ENCODE peak calls at places on chromosomes 11 and 22, in four cellular contexts. A, D, X and P are unnamed samples.

GRCh38 chr11:12248330-12248729 is 129.0 kb upstream of the PARVA start:
- DNase-seq in A (no peak), D (peak), X (no peak), P (no peak)

GRCh38 chr11:368414-369335 is 624 bp upstream of the B4GALNT4 start:
- DNase-seq in X (peak), D (peak), A (no peak), P (no peak)

GRCh38 chr11:126049159-126049558 is 13.5 kb downstream of the CDON start:
- DNase-seq in A (no peak), D (no peak), X (no peak), P (no peak)

GRCh38 chr11:115522302-115522701 is 18.1 kb upstream of the CADM1 start:
- DNase-seq in X (no peak), D (no peak), A (peak), P (no peak)

GRCh38 chr11:36492724-36493304 is 17.3 kb downstream of the TRAF6 start:
- DNase-seq in X (peak), A (no peak), D (peak), P (peak)

GRCh38 chr11:575324-575995 is 810 bp upstream of the PHRF1 start:
- DNase-seq in A (no peak), D (peak), X (peak), P (no peak)

GRCh38 chr11:14065153-14065552 is 102.6 kb downstream of the SPON1 start:
- DNase-seq in X (no peak), A (no peak), D (no peak), P (no peak)

GRCh38 chr11:85776951-85777602 is 33.9 kb downstream of the SYTL2 start:
- DNase-seq in A (no peak), X (no peak), D (peak), P (no peak)

GRCh38 chr22:23270212-23270733 is 90.0 kb downstream of the BCR start:
- DNase-seq in D (no peak), A (no peak), X (peak), P (peak)

GRCh38 chr22:20153945-20154344 is 3.1 kb upstream of the CCDC188 start:
- DNase-seq in X (peak), A (no peak), D (no peak), P (no peak)

GRCh38 chr11:124793466-124794278 is 6.5 kb downstream of the MSANTD2 start:
- DNase-seq in A (no peak), X (peak), D (peak), P (peak)

GRCh38 chr11:83602116-83602515 is 315.9 kb upstream of the CCDC90B start:
- DNase-seq in D (no peak), A (no peak), X (no peak), P (no peak)

GRCh38 chr11:100354736-100355135 is 332.4 kb upstream of the ARHGAP42 start:
- DNase-seq in A (no peak), D (no peak), X (no peak), P (no peak)

GRCh38 chr11:62081378-62082291 is 42.2 kb upstream of the INCENP start:
- DNase-seq in A (peak), D (peak), X (peak), P (peak)

GRCh38 chr11:78365381-78365792 is 52.2 kb downstream of the GAB2 start:
- DNase-seq in X (no peak), A (no peak), D (peak), P (no peak)

GRCh38 chr11:119030029-119030328 is 698 bp downstream of the SLC37A4 start:
- DNase-seq in X (no peak), A (no peak), D (no peak), P (no peak)

GRCh38 chr11:122367809-122368231 is 251.8 kb upstream of the BLID start:
- DNase-seq in D (peak), X (no peak), A (no peak), P (no peak)

GRCh38 chr11:27290261-27290660 is 72.8 kb downstream of the CCDC34 start:
- DNase-seq in A (no peak), X (no peak), D (no peak), P (no peak)

GRCh38 chr22:41401781-41402648 is 20.3 kb downstream of the TEF start:
- DNase-seq in A (no peak), D (peak), X (no peak), P (no peak)

GRCh38 chr11:129056916-129057315 is 114.2 kb upstream of the TP53AIP1 start:
- DNase-seq in A (no peak), D (no peak), X (no peak), P (no peak)

GRCh38 chr11:129063118-129063517 is 120.4 kb upstream of the TP53AIP1 start:
- DNase-seq in D (no peak), X (no peak), A (no peak), P (no peak)

GRCh38 chr11:129067454-129067853 is 124.7 kb downstream of the ARHGAP32 start:
- DNase-seq in X (no peak), D (no peak), A (no peak), P (no peak)

GRCh38 chr11:129066229-129066628 is 123.6 kb upstream of the TP53AIP1 start:
- DNase-seq in A (no peak), X (no peak), D (no peak), P (no peak)

GRCh38 chr11:129061466-129062194 is 119.0 kb upstream of the TP53AIP1 start:
- DNase-seq in A (no peak), D (no peak), X (no peak), P (no peak)
- TF ChIP-seq FOXK2 in A (no peak), D (no peak), X (no peak), P (no peak)

DNA sequence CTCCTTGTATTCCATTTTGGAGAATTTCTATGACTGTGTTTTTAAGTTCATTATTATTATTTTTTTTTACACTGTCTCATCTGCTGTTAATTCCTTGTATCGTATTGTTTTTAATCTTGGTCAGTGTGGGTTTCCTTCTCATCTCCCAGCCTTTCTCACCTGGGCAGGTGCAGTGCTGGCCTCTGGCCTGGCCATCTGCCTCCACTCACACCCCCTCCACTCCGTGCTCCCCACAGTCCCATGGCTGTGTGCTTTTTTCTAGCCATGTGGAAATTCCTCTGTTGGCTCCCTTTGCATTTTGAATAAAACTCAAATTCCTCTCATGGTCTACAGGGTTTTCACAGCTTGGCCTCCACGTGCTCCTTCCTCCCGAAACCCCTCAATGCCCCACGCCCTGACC is 50.3 kb upstream of the LINC01488 start:
- DNase-seq in X (no peak), A (no peak), D (no peak), P (no peak)
- TF ChIP-seq FOXK2 in X (no peak), A (no peak), D (no peak), P (no peak)

DNA sequence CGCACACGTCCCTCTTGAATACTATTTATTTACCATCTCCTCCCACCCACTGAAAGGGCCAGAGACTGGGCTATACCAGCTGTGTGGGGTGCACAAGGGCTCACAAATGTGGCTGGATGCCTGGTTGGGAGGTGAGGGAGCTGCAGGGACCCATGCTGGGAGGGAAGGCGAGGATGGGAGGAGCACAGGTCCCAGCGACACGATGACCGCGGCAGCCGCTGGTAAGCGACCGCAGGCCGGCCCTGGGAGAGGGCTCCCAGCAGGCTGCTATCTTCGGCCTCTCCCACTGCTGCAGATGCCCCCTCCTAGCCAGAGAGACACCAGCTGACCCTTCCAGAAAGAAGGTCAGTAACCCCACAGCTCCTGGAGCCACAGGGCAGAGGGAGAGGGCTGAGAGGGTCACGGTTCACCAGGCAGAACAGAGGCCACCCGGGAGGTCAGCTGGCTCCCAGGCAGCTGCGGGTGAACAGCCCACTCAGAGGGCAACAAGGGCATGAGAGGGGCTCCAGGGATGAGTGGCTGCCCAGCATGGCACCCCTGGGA is 163.9 kb downstream of the CRYBB2 start:
- DNase-seq in X (no peak), D (no peak), A (no peak), P (no peak)
- TF ChIP-seq FOXK2 in X (no peak), D (no peak), A (no peak), P (no peak)

DNA sequence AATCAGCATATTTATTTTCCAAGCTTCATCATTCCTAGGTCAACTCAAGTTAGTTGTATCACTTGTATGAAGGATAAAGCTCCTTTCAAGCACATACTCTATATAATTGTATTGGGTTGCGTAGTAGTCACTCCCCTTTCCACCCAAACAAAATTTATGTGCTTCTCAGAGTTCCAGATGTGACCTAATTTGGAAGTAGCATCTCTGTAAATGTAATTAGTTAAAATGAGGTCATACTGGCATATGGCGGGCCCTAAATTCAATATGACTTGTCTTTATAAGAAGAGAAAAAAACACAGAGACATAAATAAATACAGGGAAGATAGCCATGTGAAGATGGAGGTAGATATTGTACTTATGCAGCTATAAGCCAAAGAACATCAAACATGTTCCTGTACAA is 226.8 kb upstream of the CHORDC1 start:
- DNase-seq in D (no peak), A (no peak), X (no peak), P (no peak)
- TF ChIP-seq FOXK2 in D (no peak), A (no peak), X (no peak), P (no peak)

DNA sequence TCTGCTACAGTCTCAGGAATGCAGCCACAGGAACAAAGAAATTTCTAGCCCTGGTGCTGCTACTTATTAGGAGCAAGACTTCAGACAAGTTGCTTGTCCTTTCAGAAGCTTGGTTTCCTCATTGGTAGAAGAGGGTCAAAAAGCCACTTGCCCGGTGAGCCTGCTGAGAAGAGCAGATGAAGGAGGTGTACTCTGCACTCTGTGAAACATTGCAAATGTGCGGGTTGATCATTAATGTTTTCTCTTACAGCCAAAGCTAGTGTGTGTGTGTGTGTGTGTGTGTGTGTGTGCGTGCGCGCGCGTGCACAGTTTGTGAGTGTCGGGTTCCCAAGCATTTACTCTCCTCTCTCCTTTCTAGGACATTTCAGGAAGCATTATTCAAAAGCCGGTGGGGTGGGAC is 86.3 kb upstream of the NNMT start:
- DNase-seq in D (peak), X (no peak), A (no peak), P (no peak)
- TF ChIP-seq FOXK2 in D (no peak), X (no peak), A (no peak), P (no peak)

DNA sequence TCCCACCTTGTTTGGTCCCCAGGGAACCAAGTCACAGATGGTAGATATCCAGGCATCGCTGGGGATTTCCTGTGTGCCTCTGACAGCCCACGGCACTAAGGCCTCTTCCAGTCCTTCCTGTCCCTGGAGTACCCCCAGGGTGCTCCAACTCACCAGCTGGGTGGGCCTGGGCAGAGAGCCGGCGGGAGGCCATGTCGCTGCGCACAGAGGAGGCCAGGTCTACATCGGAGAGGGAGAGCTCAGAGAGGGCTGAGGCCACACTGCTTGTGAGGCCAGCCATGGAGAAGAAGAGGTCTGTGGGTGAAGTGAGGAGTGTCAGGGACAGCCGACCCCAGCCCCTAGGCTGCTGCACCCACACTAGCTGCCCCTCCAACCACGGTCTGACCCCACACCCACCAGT is 5.3 kb downstream of the ATG2A start:
- DNase-seq in D (no peak), A (no peak), X (no peak), P (no peak)
- TF ChIP-seq FOXK2 in D (no peak), A (no peak), X (no peak), P (no peak)

DNA sequence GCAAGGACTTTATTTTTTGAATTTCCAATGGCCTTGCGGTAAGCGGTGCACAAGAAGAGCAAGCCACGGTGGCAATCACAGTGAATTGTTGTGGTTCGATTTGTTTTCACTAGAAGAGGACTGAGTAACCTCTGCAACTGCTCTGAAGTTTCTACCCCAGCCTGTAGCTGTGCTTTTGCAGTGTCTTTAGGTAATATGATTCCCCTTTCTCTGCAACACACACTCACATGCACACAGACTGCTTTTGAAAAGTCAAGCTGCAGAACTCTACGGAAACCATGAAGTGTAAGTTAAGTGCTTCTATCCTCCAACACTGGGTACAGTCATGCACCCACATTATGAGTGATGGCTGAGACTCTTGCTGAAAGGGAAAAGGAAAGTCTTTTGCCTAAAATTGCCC is 38.4 kb downstream of the CD44 start:
- DNase-seq in D (no peak), X (no peak), A (no peak), P (no peak)
- TF ChIP-seq FOXK2 in D (no peak), X (no peak), A (no peak), P (no peak)

GRCh38 chr11:47317078-47317828 is 35.2 kb downstream of the MYBPC3 start:
- DNase-seq in D (no peak), A (no peak), X (no peak), P (no peak)
- TF ChIP-seq FOXK2 in D (no peak), A (no peak), X (no peak), P (no peak)

GRCh38 chr11:2869561-2870427 is 15.8 kb downstream of the CDKN1C start:
- DNase-seq in A (no peak), D (no peak), X (no peak), P (no peak)
- TF ChIP-seq FOXK2 in A (no peak), D (no peak), X (no peak), P (no peak)

GRCh38 chr11:68960299-68961071 is 20.3 kb downstream of the MRGPRD start:
- DNase-seq in A (no peak), D (no peak), X (no peak), P (no peak)
- TF ChIP-seq FOXK2 in A (no peak), D (no peak), X (no peak), P (no peak)